ENCODE peak calls at places on chromosome 7, in six cellular contexts. B, Y, E, R, P and G are unnamed samples. For H3K9me3, the result is how much of the 10 kb centered on the place peaks cover.

GRCh38 chr7:19919156-19920085 is 146.0 kb upstream of the TMEM196 start:
- DNase-seq in R (no peak), Y (no peak), P (no peak), E (no peak), B (no peak), G (no peak)

GRCh38 chr7:132275811-132276210 is 300.5 kb downstream of the PLXNA4 start:
- DNase-seq in E (no peak), R (no peak), Y (no peak), B (no peak), P (no peak), G (no peak)

GRCh38 chr7:28078036-28078901 is 102.3 kb downstream of the JAZF1 start:
- DNase-seq in R (no peak), Y (no peak), B (peak), P (peak), E (no peak), G (peak)

GRCh38 chr7:23594879-23595604 is 2.1 kb upstream of the CCDC126 start:
- DNase-seq in R (no peak), P (no peak), Y (no peak), E (no peak), B (no peak), G (no peak)

GRCh38 chr7:129438281-129438838 is 4.1 kb downstream of the STRIP2 start:
- DNase-seq in R (no peak), B (no peak), P (no peak), Y (no peak), E (no peak), G (no peak)

GRCh38 chr7:129875745-129876411 is 76.9 kb downstream of the UBE2H start:
- DNase-seq in B (no peak), Y (no peak), P (no peak), E (no peak), R (no peak), G (no peak)

GRCh38 chr7:98420966-98421612 is 20.2 kb upstream of the BAIAP2L1 start:
- DNase-seq in P (peak), E (peak), Y (peak), B (no peak), R (no peak), G (peak)

GRCh38 chr7:82036146-82036886 is 266.5 kb upstream of the HGF start:
- DNase-seq in B (no peak), Y (no peak), E (no peak), R (no peak), P (no peak), G (no peak)

GRCh38 chr7:35529713-35530112 is 165.2 kb downstream of the HERPUD2 start:
- DNase-seq in E (no peak), P (no peak), R (no peak), B (no peak), Y (no peak), G (no peak)

GRCh38 chr7:98974205-98974604 is 95.9 kb downstream of the TRRAP start:
- DNase-seq in P (no peak), Y (no peak), B (no peak), R (no peak), E (no peak), G (no peak)

GRCh38 chr7:26618458-26618857 is 245.9 kb downstream of the SKAP2 start:
- DNase-seq in R (no peak), E (no peak), P (no peak), Y (no peak), B (no peak), G (no peak)

GRCh38 chr7:95897557-95898183 is 125.3 kb downstream of the DYNC1I1 start:
- DNase-seq in B (no peak), P (no peak), R (no peak), E (no peak), Y (no peak), G (no peak)

GRCh38 chr7:47634273-47634672 is 52.4 kb upstream of the TNS3 start:
- DNase-seq in Y (no peak), B (no peak), E (no peak), P (no peak), R (no peak), G (no peak)

GRCh38 chr7:92034116-92034515 is 93.5 kb downstream of the AKAP9 start:
- DNase-seq in R (no peak), B (no peak), E (no peak), P (no peak), Y (no peak), G (no peak)

GRCh38 chr7:50534690-50535290 is 30.4 kb downstream of the DDC start:
- DNase-seq in E (no peak), R (no peak), B (no peak), Y (no peak), P (no peak), G (peak)

GRCh38 chr7:40641717-40642116 is 506.9 kb downstream of the SUGCT start:
- DNase-seq in B (no peak), Y (no peak), E (no peak), P (no peak), R (no peak), G (no peak)

GRCh38 chr7:30741289-30741688 is 10.6 kb upstream of the INMT start:
- DNase-seq in P (no peak), E (no peak), B (no peak), R (no peak), Y (no peak), G (no peak)

GRCh38 chr7:48389977-48390376 is 218.7 kb downstream of the ABCA13 start:
- DNase-seq in B (no peak), P (no peak), R (no peak), Y (no peak), E (no peak), G (no peak)

GRCh38 chr7:123987445-123987844 is 45.4 kb downstream of the TMEM229A start:
- DNase-seq in P (no peak), B (no peak), R (no peak), Y (no peak), E (no peak), G (no peak)

GRCh38 chr7:123996327-123996625 is 36.6 kb downstream of the TMEM229A start:
- DNase-seq in Y (no peak), E (no peak), B (no peak), P (no peak), R (no peak), G (no peak)

GRCh38 chr7:123995617-123996326 is 37.1 kb downstream of the TMEM229A start:
- DNase-seq in Y (no peak), P (no peak), E (no peak), B (no peak), R (no peak), G (no peak)

GRCh38 chr7:123994449-123994848 is 38.4 kb downstream of the TMEM229A start:
- DNase-seq in P (peak), R (no peak), E (no peak), B (no peak), Y (no peak), G (no peak)

GRCh38 chr7:123992913-123993518 is 39.9 kb downstream of the TMEM229A start:
- DNase-seq in P (no peak), E (no peak), B (no peak), Y (no peak), R (no peak), G (no peak)
- H3K9me3 ChIP-seq in P (under half), E (under half), B (under half), Y (under half), R (under half), G (under half)

GRCh38 chr7:56483861-56484550 is 367.8 kb upstream of the NUPR2 start:
- DNase-seq in P (no peak), R (no peak), Y (no peak), E (no peak), B (no peak), G (no peak)

GRCh38 chr7:56479136-56479535 is 362.9 kb upstream of the NUPR2 start:
- DNase-seq in E (no peak), Y (no peak), P (no peak), B (no peak), R (no peak), G (no peak)

GRCh38 chr7:56483153-56483552 is 366.9 kb upstream of the NUPR2 start:
- DNase-seq in R (no peak), B (no peak), P (no peak), E (no peak), Y (no peak), G (no peak)

GRCh38 chr7:56474271-56474670 is 358.1 kb upstream of the NUPR2 start:
- DNase-seq in B (no peak), E (no peak), Y (no peak), P (no peak), R (no peak), G (no peak)

GRCh38 chr7:56479748-56480147 is 363.5 kb upstream of the NUPR2 start:
- DNase-seq in E (no peak), R (no peak), Y (no peak), B (no peak), P (no peak), G (no peak)
- H3K9me3 ChIP-seq in E (half or more), R (under half), Y (half or more), B (under half), P (half or more), G (under half)

GRCh38 chr7:4714767-4715384 is 32.8 kb downstream of the FOXK1 start:
- DNase-seq in R (no peak), B (no peak), P (no peak), E (no peak), Y (no peak), G (no peak)
- H3K9me3 ChIP-seq in R (under half), B (under half), P (under half), E (under half), Y (under half), G (under half)

GRCh38 chr7:154577141-154577540 is 425.8 kb downstream of the PAXIP1 start:
- DNase-seq in Y (no peak), E (no peak), P (no peak), R (no peak), B (no peak), G (no peak)

GRCh38 chr7:154576604-154577003 is 426.3 kb downstream of the PAXIP1 start:
- DNase-seq in E (no peak), P (no peak), B (no peak), Y (no peak), R (no peak), G (no peak)

GRCh38 chr7:154579711-154580110 is 423.2 kb downstream of the PAXIP1 start:
- DNase-seq in B (no peak), E (no peak), R (no peak), P (no peak), Y (no peak), G (no peak)

GRCh38 chr7:154575497-154575896 is 427.4 kb downstream of the PAXIP1 start:
- DNase-seq in P (no peak), Y (no peak), E (no peak), R (no peak), B (no peak), G (no peak)

GRCh38 chr7:154578351-154578750 is 424.6 kb downstream of the PAXIP1 start:
- DNase-seq in E (no peak), B (no peak), R (no peak), P (no peak), Y (no peak), G (no peak)
- H3K9me3 ChIP-seq in E (under half), B (under half), R (under half), P (under half), Y (under half), G (under half)

GRCh38 chr7:158021836-158022235 is 565.8 kb downstream of the PTPRN2 start:
- DNase-seq in B (no peak), P (no peak), Y (no peak), E (no peak), R (peak), G (no peak)

GRCh38 chr7:158022601-158023000 is 565.0 kb downstream of the PTPRN2 start:
- DNase-seq in E (no peak), B (no peak), P (no peak), R (peak), Y (no peak), G (no peak)

GRCh38 chr7:158019726-158020705 is 567.6 kb downstream of the PTPRN2 start:
- DNase-seq in P (no peak), Y (no peak), R (peak), B (no peak), E (no peak), G (no peak)

GRCh38 chr7:158018971-158019645 is 568.5 kb downstream of the PTPRN2 start:
- DNase-seq in P (no peak), B (no peak), Y (no peak), E (no peak), R (peak), G (no peak)

DNA sequence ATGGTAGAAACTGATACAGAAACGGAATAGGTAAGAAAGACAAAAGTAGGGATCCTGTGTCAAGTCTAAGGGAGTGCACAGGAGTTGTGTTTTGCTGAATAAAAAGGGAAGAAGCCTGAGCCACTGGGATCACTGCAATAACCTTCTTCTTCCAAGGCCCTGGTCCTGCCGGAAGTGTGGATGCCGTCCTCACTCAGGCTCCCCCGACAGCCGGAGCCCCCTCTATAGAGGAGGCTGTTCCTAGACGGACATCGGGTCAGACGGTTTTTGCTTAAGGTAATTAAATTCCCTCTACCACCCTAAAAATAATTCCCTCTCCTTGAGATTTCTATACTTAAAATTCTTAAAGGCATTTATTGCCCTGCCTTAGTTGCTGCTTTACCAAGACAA is 566.9 kb downstream of the PTPRN2 start:
- DNase-seq in P (no peak), B (no peak), Y (no peak), E (no peak), R (no peak), G (no peak)
- H3K9me3 ChIP-seq in P (under half), B (under half), Y (under half), E (under half), R (under half), G (under half)

GRCh38 chr7:108086962-108087361 is 43.2 kb downstream of the LAMB4 start:
- DNase-seq in R (no peak), B (no peak), E (no peak), Y (no peak), P (no peak), G (no peak)
- H3K9me3 ChIP-seq in R (under half), B (under half), E (under half), Y (under half), P (under half), G (under half)